ENCODE peak calls at places on chromosomes 2 and 18, in ten cellular contexts. Z is esophagus squamous epithelium; Y is H1; P is Panc1; N is ovary; V is CD8-positive, alpha-beta T cell; X is BE2C; M is pancreas; R is K562; G is A673. W is an unnamed sample. For H3K36me3, the result is how much of the 10 kb centered on the place peaks cover.

GRCh38 chr18:63890950-63891304 is 3.4 kb downstream of the SERPINB2 start:
- DNase-seq in Z (no peak), Y (no peak), P (no peak), N (no peak), V (no peak), X (no peak), M (no peak), R (no peak), G (peak), W (no peak)

GRCh38 chr2:114076961-114077360 is 187.1 kb downstream of the ACTR3 start:
- DNase-seq in Z (no peak), Y (no peak), P (no peak), N (no peak), V (no peak), X (no peak), M (no peak), R (no peak), G (no peak), W (no peak)

GRCh38 chr2:18244840-18245239 is 315.6 kb downstream of the RDH14 start:
- DNase-seq in Z (no peak), Y (no peak), P (no peak), N (no peak), V (no peak), X (no peak), M (no peak), R (no peak), G (peak), W (no peak)

GRCh38 chr2:60518567-60518966 is 34.9 kb downstream of the BCL11A start:
- DNase-seq in Z (no peak), Y (no peak), P (no peak), N (no peak), V (no peak), X (no peak), M (no peak), R (no peak), G (no peak), W (no peak)

GRCh38 chr18:48607049-48607984 is 68.5 kb downstream of the CTIF start:
- DNase-seq in Z (no peak), Y (no peak), P (no peak), N (peak), V (no peak), X (no peak), M (no peak), R (no peak), G (no peak), W (no peak)

GRCh38 chr2:65475000-65475399 is 42.6 kb upstream of the SPRED2 start:
- DNase-seq in Z (no peak), Y (no peak), P (no peak), N (no peak), V (no peak), X (no peak), M (no peak), R (no peak), G (no peak), W (no peak)

GRCh38 chr2:205273148-205273547 is 409.2 kb upstream of the NRP2 start:
- DNase-seq in Z (no peak), Y (no peak), P (no peak), N (no peak), V (no peak), X (no peak), M (no peak), R (no peak), G (no peak), W (no peak)

GRCh38 chr2:237291138-237291792 is 122.7 kb downstream of the COL6A3 start:
- DNase-seq in Z (peak), Y (no peak), P (peak), N (peak), V (peak), X (peak), M (peak), R (no peak), G (peak), W (peak)

GRCh38 chr2:96685592-96686459 is 43.3 kb downstream of the FER1L5 start:
- DNase-seq in Z (no peak), Y (no peak), P (no peak), N (peak), V (no peak), X (peak), M (no peak), R (peak), G (no peak), W (no peak)

GRCh38 chr2:7450188-7451156 is 533.3 kb downstream of the RNF144A start:
- DNase-seq in Z (no peak), Y (no peak), P (no peak), N (no peak), V (peak), X (no peak), M (no peak), R (no peak), G (no peak), W (no peak)

GRCh38 chr2:41216978-41217377 is 765.1 kb upstream of the SLC8A1 start:
- DNase-seq in Z (no peak), Y (no peak), P (no peak), N (no peak), V (no peak), X (no peak), M (no peak), R (no peak), G (no peak), W (no peak)

GRCh38 chr2:26000561-26001211 is 18.4 kb upstream of the KIF3C start:
- DNase-seq in Z (no peak), Y (no peak), P (no peak), N (no peak), V (no peak), X (no peak), M (peak), R (no peak), G (no peak), W (no peak)

GRCh38 chr2:159202568-159203071 is 83.9 kb downstream of the WDSUB1 start:
- DNase-seq in Z (no peak), Y (no peak), P (no peak), N (no peak), V (no peak), X (no peak), M (peak), R (no peak), G (no peak), W (no peak)

GRCh38 chr2:173079968-173080860 is 4.6 kb downstream of the MAP3K20 start:
- DNase-seq in Z (no peak), Y (no peak), P (peak), N (no peak), V (no peak), X (no peak), M (no peak), R (no peak), G (no peak), W (no peak)

GRCh38 chr2:38170098-38170497 is 94.1 kb upstream of the CYP1B1 start:
- DNase-seq in Z (no peak), Y (no peak), P (no peak), N (no peak), V (no peak), X (no peak), M (no peak), R (no peak), G (no peak), W (no peak)

GRCh38 chr2:96538487-96539214 is 2.1 kb downstream of the ARID5A start:
- DNase-seq in Z (peak), Y (peak), P (no peak), N (peak), V (peak), X (no peak), M (no peak), R (no peak), G (peak), W (peak)

GRCh38 chr2:148483675-148484074 is 160.9 kb upstream of the EPC2 start:
- DNase-seq in Z (no peak), Y (no peak), P (no peak), N (no peak), V (no peak), X (peak), M (no peak), R (no peak), G (no peak), W (no peak)

GRCh38 chr2:196278491-196278911 is 107.1 kb upstream of the STK17B start:
- DNase-seq in Z (no peak), Y (no peak), P (no peak), N (no peak), V (no peak), X (no peak), M (no peak), R (no peak), G (no peak), W (no peak)

GRCh38 chr2:33272001-33272400 is 204.4 kb upstream of the RASGRP3 start:
- DNase-seq in Z (no peak), Y (no peak), P (no peak), N (no peak), V (no peak), X (no peak), M (no peak), R (no peak), G (no peak), W (no peak)

GRCh38 chr2:91442246-91442905 is 2750.9 kb downstream of the RPIA start:
- DNase-seq in Z (no peak), Y (no peak), P (no peak), N (no peak), V (no peak), X (peak), M (no peak), R (peak), G (peak), W (peak)

GRCh38 chr2:46893231-46893943 is 22.2 kb downstream of the MCFD2 start:
- DNase-seq in Z (no peak), Y (no peak), P (no peak), N (no peak), V (no peak), X (no peak), M (no peak), R (peak), G (no peak), W (no peak)

DNA sequence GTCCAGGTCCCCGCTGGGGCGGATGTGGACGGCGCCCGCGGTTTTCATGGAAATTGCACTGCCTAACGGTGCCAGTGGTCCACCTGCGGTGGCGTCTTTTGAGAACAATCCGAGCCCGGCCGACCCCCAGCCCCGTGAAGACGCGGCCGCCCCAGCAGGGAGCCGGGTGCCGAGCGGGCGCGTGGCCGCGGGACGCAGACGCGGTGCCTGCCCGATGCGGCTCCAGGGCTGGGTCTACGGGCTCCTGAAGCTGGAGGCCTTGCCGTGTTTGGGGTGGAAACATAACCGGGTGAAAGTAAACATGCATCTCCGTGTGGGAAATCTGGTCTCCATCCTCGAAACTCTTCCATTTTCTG is 487 bp downstream of the INPP4A start:
- DNase-seq in Z (no peak), Y (no peak), P (no peak), N (no peak), V (peak), X (no peak), M (no peak), R (no peak), G (peak), W (no peak)
- TF ChIP-seq CTCF in Z (no peak), Y (no peak), P (no peak), N (no peak), V (no peak), X (no peak), M (no peak), R (no peak), G (no peak), W (no peak)

GRCh38 chr2:134170700-134171099 is 83.2 kb upstream of the MGAT5 start:
- DNase-seq in Z (no peak), Y (no peak), P (no peak), N (no peak), V (no peak), X (no peak), M (no peak), R (no peak), G (no peak), W (no peak)
- H3K36me3 ChIP-seq in Z (under half), Y (under half), P (under half), N (under half), V (under half), X (under half), M (under half), R (under half), G (under half), W (under half)

GRCh38 chr18:8979258-8979988 is 123.1 kb upstream of the NDUFV2 start:
- DNase-seq in Z (no peak), Y (no peak), P (no peak), N (no peak), V (no peak), X (no peak), M (no peak), R (no peak), G (no peak), W (no peak)
- TF ChIP-seq CTCF in Z (no peak), Y (no peak), P (peak), N (no peak), V (no peak), X (no peak), M (no peak), R (peak), G (no peak), W (no peak)

GRCh38 chr2:75517562-75518230 is 43.0 kb downstream of the EVA1A start:
- DNase-seq in Z (no peak), Y (no peak), P (no peak), N (no peak), V (no peak), X (no peak), M (no peak), R (no peak), G (no peak), W (peak)

GRCh38 chr2:75518638-75519465 is 41.9 kb downstream of the EVA1A start:
- DNase-seq in Z (no peak), Y (no peak), P (no peak), N (no peak), V (no peak), X (no peak), M (no peak), R (no peak), G (no peak), W (peak)

GRCh38 chr2:75515584-75516368 is 45.0 kb downstream of the EVA1A start:
- DNase-seq in Z (no peak), Y (no peak), P (no peak), N (no peak), V (no peak), X (no peak), M (no peak), R (no peak), G (no peak), W (no peak)

GRCh38 chr2:75513616-75514170 is 47.0 kb downstream of the EVA1A start:
- DNase-seq in Z (no peak), Y (no peak), P (no peak), N (no peak), V (no peak), X (no peak), M (no peak), R (no peak), G (no peak), W (no peak)

DNA sequence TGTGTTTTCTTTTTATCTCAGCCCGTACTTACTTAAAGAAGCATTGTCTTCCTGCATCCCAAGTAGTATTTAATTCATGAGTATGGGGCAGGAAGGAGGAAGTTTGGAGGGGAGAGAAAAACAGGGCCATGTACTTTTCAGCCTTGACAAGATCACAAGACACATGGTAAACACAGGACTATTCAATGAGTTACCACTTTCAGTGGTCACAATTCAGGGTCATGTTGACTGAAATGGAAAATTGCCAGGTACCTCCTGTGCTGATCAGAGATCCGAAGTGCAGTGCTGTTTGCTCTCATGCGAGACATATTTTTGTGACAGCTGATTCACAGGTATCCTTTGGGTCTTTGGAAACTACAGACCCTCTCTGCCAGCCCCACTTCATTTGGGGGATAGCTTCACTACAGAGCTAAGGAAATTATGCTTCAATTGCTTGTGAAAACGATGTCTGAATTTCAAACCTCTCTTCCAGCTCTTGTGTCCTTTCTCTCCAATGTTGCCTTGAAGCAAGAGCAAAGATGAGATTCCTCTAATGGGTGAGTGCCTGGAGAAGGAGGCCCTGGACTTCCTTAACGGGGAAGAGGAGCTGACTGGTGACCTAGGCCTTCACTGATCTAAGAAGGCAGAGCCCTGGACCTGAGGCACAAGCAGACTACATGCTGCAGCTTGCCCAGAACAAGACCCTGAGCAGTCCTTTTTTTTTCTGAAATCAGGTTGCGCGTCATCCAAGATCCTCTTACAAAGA is 44.2 kb downstream of the EVA1A start:
- DNase-seq in Z (no peak), Y (no peak), P (no peak), N (no peak), V (no peak), X (no peak), M (peak), R (no peak), G (no peak), W (no peak)
- H3K36me3 ChIP-seq in Z (under half), Y (under half), P (under half), N (under half), V (under half), X (under half), M (under half), R (under half), G (under half), W (under half)

GRCh38 chr2:54284801-54285200 is 28.8 kb upstream of the TSPYL6 start:
- DNase-seq in Z (no peak), Y (no peak), P (no peak), N (no peak), V (no peak), X (no peak), M (no peak), R (no peak), G (no peak), W (no peak)

GRCh38 chr2:54274781-54275242 is 18.8 kb upstream of the TSPYL6 start:
- DNase-seq in Z (no peak), Y (no peak), P (no peak), N (no peak), V (no peak), X (no peak), M (no peak), R (no peak), G (peak), W (no peak)

GRCh38 chr2:54275541-54275940 is 19.5 kb upstream of the TSPYL6 start:
- DNase-seq in Z (no peak), Y (no peak), P (no peak), N (no peak), V (no peak), X (no peak), M (no peak), R (no peak), G (no peak), W (no peak)

DNA sequence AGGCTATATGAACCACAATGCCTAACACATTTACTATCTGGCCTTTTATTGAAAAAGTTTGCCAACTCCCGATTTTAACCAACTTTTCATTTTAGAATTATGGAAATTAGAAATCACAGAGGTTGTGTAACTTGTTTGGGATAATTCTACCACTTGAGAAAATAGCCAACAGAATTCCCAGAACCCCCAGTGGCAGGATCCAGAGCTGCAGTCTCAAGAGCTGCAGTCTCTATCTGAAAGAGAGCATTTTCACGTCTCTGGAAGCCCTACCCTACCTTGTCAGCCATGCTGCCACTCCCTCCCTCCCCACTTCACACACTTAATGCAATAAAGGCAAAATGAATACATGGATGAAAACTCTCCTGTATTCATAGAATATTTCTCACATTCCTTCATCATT is 23.4 kb upstream of the TSPYL6 start:
- DNase-seq in Z (no peak), Y (no peak), P (no peak), N (no peak), V (no peak), X (no peak), M (no peak), R (peak), G (no peak), W (no peak)
- TF ChIP-seq CTCF in Z (no peak), Y (peak), P (peak), N (no peak), V (no peak), X (peak), M (no peak), R (no peak), G (peak), W (no peak)

DNA sequence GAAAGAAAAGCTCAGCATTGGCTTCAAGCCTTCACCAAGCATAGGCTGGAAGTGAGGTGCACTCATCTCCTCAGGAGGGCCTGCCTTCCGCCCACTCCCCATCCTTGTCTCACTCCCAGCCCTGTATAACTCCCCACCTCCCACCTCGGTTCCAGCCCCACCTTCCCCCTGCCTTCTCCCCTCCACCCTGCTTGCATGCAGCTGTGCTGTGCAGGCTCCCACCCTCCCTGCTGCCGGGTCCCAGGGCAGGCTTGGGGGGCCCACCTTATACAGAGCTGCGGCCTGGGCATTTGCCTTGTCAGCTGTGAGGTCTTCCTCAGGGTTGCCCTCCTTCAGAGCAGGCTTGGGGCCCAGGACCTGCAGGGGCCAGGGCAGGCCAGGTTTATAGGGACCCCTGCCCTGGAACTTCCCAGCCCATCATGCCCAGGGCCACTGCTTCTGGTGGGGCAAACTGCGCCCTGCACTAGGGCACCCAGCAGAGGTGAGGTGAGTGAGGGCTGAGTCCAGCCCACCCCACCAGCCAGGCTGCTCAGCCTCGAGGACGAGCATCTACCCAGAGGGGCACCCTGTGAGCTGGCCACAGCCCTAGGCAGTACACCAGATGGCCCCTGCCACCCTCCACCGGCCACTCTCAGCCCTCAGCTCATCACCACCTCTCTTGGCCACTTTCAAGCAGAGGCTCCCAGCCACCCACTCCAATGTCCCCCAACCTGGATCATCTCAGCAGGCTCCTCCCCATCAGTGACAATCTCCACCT is 11.6 kb downstream of the CAPG start:
- DNase-seq in Z (no peak), Y (no peak), P (no peak), N (no peak), V (no peak), X (no peak), M (no peak), R (no peak), G (no peak), W (no peak)
- H3K36me3 ChIP-seq in Z (half or more), Y (under half), P (under half), N (under half), V (under half), X (under half), M (under half), R (under half), G (under half), W (under half)

GRCh38 chr2:179440642-179441251 is 176.1 kb upstream of the SESTD1 start:
- DNase-seq in Z (no peak), Y (no peak), P (no peak), N (no peak), V (no peak), X (no peak), M (no peak), R (peak), G (peak), W (no peak)
- TF ChIP-seq CTCF in Z (peak), Y (peak), P (peak), N (no peak), V (peak), X (peak), M (no peak), R (peak), G (peak), W (peak)

GRCh38 chr2:199310654-199311275 is 147.0 kb downstream of the SATB2 start:
- DNase-seq in Z (no peak), Y (no peak), P (no peak), N (no peak), V (no peak), X (peak), M (no peak), R (no peak), G (no peak), W (no peak)

GRCh38 chr2:199307461-199307860 is 150.3 kb downstream of the SATB2 start:
- DNase-seq in Z (no peak), Y (no peak), P (no peak), N (no peak), V (no peak), X (no peak), M (no peak), R (no peak), G (no peak), W (no peak)

GRCh38 chr2:199309411-199309810 is 148.3 kb downstream of the SATB2 start:
- DNase-seq in Z (no peak), Y (no peak), P (no peak), N (no peak), V (no peak), X (no peak), M (no peak), R (no peak), G (no peak), W (no peak)

GRCh38 chr2:199309973-199310372 is 147.8 kb downstream of the SATB2 start:
- DNase-seq in Z (no peak), Y (no peak), P (no peak), N (no peak), V (no peak), X (peak), M (no peak), R (no peak), G (peak), W (no peak)

GRCh38 chr2:199308567-199308966 is 149.2 kb downstream of the SATB2 start:
- DNase-seq in Z (no peak), Y (no peak), P (no peak), N (no peak), V (no peak), X (no peak), M (no peak), R (no peak), G (no peak), W (no peak)
- H3K36me3 ChIP-seq in Z (under half), Y (under half), P (under half), N (under half), V (under half), X (under half), M (under half), R (half or more), G (under half), W (under half)

W was measured in right lobe of liver.